ENCODE peak calls at places on chromosomes 6 and 20, in seven cellular contexts. One of them, this sample, is unnamed.

GRCh38 chr6:11785449-11785951 is 6.9 kb upstream of the ADTRP start:
- DNase-seq in stomach: no peak
- DNase-seq in H1: no peak
- DNase-seq in GM12878: peak; percentile 73
- DNase-seq in transverse colon: no peak
- DNase-seq in K562: peak; percentile 37
- DNase-seq in upper lobe of left lung: peak; percentile 37
- DNase-seq in this sample: no peak

GRCh38 chr6:143236151-143236788 is 175.6 kb downstream of the AIG1 start:
- DNase-seq in stomach: no peak
- DNase-seq in H1: no peak
- DNase-seq in GM12878: no peak
- DNase-seq in transverse colon: no peak
- DNase-seq in K562: no peak
- DNase-seq in upper lobe of left lung: no peak
- DNase-seq in this sample: no peak

GRCh38 chr6:113734886-113735481 is 122.2 kb upstream of the MARCKS start:
- DNase-seq in stomach: no peak
- DNase-seq in H1: peak; percentile 14
- DNase-seq in GM12878: no peak
- DNase-seq in transverse colon: no peak
- DNase-seq in K562: no peak
- DNase-seq in upper lobe of left lung: no peak
- DNase-seq in this sample: no peak

GRCh38 chr6:36682328-36683144 is 4.0 kb downstream of the CDKN1A start:
- DNase-seq in stomach: peak; percentile 89
- DNase-seq in H1: no peak
- DNase-seq in GM12878: no peak
- DNase-seq in transverse colon: peak; percentile 85
- DNase-seq in K562: no peak
- DNase-seq in upper lobe of left lung: peak; percentile 81
- DNase-seq in this sample: peak; percentile 86

GRCh38 chr20:24953204-24953565 is 4.1 kb downstream of the CST7 start:
- DNase-seq in stomach: no peak
- DNase-seq in H1: peak; percentile 47
- DNase-seq in GM12878: no peak
- DNase-seq in transverse colon: no peak
- DNase-seq in K562: no peak
- DNase-seq in upper lobe of left lung: no peak
- DNase-seq in this sample: no peak

GRCh38 chr6:43143235-43144124 is 27.6 kb upstream of the SRF start:
- DNase-seq in stomach: peak; percentile 90
- DNase-seq in H1: peak; percentile 96
- DNase-seq in GM12878: no peak
- DNase-seq in transverse colon: peak; percentile 86
- DNase-seq in K562: peak; percentile 95
- DNase-seq in upper lobe of left lung: peak; percentile 84
- DNase-seq in this sample: peak; percentile 91

GRCh38 chr6:42136508-42137191 is 5.8 kb downstream of the C6orf132 start:
- DNase-seq in stomach: peak; percentile 28
- DNase-seq in H1: peak; percentile 92
- DNase-seq in GM12878: peak; percentile 11
- DNase-seq in transverse colon: peak; percentile 40
- DNase-seq in K562: peak; percentile 88
- DNase-seq in upper lobe of left lung: no peak
- DNase-seq in this sample: no peak

GRCh38 chr20:38471245-38471644 is 1.4 kb upstream of the RALGAPB start:
- DNase-seq in stomach: no peak
- DNase-seq in H1: no peak
- DNase-seq in GM12878: no peak
- DNase-seq in transverse colon: no peak
- DNase-seq in K562: no peak
- DNase-seq in upper lobe of left lung: no peak
- DNase-seq in this sample: no peak

GRCh38 chr6:159973951-159974350 is 5.1 kb downstream of the IGF2R start:
- DNase-seq in stomach: no peak
- DNase-seq in H1: no peak
- DNase-seq in GM12878: no peak
- DNase-seq in transverse colon: no peak
- DNase-seq in K562: peak; percentile 69
- DNase-seq in upper lobe of left lung: no peak
- DNase-seq in this sample: no peak

GRCh38 chr20:31701591-31701990 is 21.1 kb downstream of the BCL2L1 start:
- DNase-seq in stomach: no peak
- DNase-seq in H1: no peak
- DNase-seq in GM12878: no peak
- DNase-seq in transverse colon: no peak
- DNase-seq in K562: no peak
- DNase-seq in upper lobe of left lung: no peak
- DNase-seq in this sample: no peak

GRCh38 chr6:29632789-29633531 is at the start of gene GABBR1:
- DNase-seq in stomach: peak; percentile 85
- DNase-seq in H1: peak; percentile 91
- DNase-seq in GM12878: no peak
- DNase-seq in transverse colon: peak; percentile 90
- DNase-seq in K562: peak; percentile 99
- DNase-seq in upper lobe of left lung: peak; percentile 91
- DNase-seq in this sample: peak; percentile 92

GRCh38 chr20:24964518-24964838 is 15.4 kb downstream of the CST7 start:
- DNase-seq in stomach: no peak
- DNase-seq in H1: no peak
- DNase-seq in GM12878: no peak
- DNase-seq in transverse colon: no peak
- DNase-seq in K562: no peak
- DNase-seq in upper lobe of left lung: no peak
- DNase-seq in this sample: no peak

GRCh38 chr6:68740828-68741500 is 105.9 kb downstream of the ADGRB3 start:
- DNase-seq in stomach: no peak
- DNase-seq in H1: no peak
- DNase-seq in GM12878: no peak
- DNase-seq in transverse colon: no peak
- DNase-seq in K562: peak; percentile 68
- DNase-seq in upper lobe of left lung: no peak
- DNase-seq in this sample: no peak

GRCh38 chr20:44576297-44576696 is 6.1 kb upstream of the PKIG start:
- DNase-seq in stomach: no peak
- DNase-seq in H1: no peak
- DNase-seq in GM12878: no peak
- DNase-seq in transverse colon: no peak
- DNase-seq in K562: peak; percentile 18
- DNase-seq in upper lobe of left lung: no peak
- DNase-seq in this sample: no peak

GRCh38 chr6:11514672-11515071 is 22.9 kb upstream of the TMEM170B start:
- DNase-seq in stomach: no peak
- DNase-seq in H1: no peak
- DNase-seq in GM12878: peak; percentile 87
- DNase-seq in transverse colon: no peak
- DNase-seq in K562: no peak
- DNase-seq in upper lobe of left lung: no peak
- DNase-seq in this sample: no peak

GRCh38 chr6:65295812-65296211 is 411.2 kb downstream of the EYS start:
- DNase-seq in stomach: no peak
- DNase-seq in H1: no peak
- DNase-seq in GM12878: no peak
- DNase-seq in transverse colon: no peak
- DNase-seq in K562: no peak
- DNase-seq in upper lobe of left lung: no peak
- DNase-seq in this sample: no peak

GRCh38 chr6:104789770-104790190 is 69.9 kb downstream of the HACE1 start:
- DNase-seq in stomach: no peak
- DNase-seq in H1: no peak
- DNase-seq in GM12878: no peak
- DNase-seq in transverse colon: no peak
- DNase-seq in K562: peak; percentile 17
- DNase-seq in upper lobe of left lung: no peak
- DNase-seq in this sample: no peak

GRCh38 chr6:5073992-5074391 is 11.1 kb upstream of the PPP1R3G start:
- DNase-seq in stomach: no peak
- DNase-seq in H1: no peak
- DNase-seq in GM12878: no peak
- DNase-seq in transverse colon: no peak
- DNase-seq in K562: no peak
- DNase-seq in upper lobe of left lung: no peak
- DNase-seq in this sample: no peak

GRCh38 chr20:10007747-10008146 is 27.0 kb upstream of the ANKEF1 start:
- DNase-seq in stomach: no peak
- DNase-seq in H1: no peak
- DNase-seq in GM12878: no peak
- DNase-seq in transverse colon: no peak
- DNase-seq in K562: no peak
- DNase-seq in upper lobe of left lung: no peak
- DNase-seq in this sample: no peak

GRCh38 chr6:1298768-1299167 is 13.1 kb upstream of the FOXQ1 start:
- DNase-seq in stomach: no peak
- DNase-seq in H1: no peak
- DNase-seq in GM12878: no peak
- DNase-seq in transverse colon: no peak
- DNase-seq in K562: no peak
- DNase-seq in upper lobe of left lung: no peak
- DNase-seq in this sample: no peak

DNA sequence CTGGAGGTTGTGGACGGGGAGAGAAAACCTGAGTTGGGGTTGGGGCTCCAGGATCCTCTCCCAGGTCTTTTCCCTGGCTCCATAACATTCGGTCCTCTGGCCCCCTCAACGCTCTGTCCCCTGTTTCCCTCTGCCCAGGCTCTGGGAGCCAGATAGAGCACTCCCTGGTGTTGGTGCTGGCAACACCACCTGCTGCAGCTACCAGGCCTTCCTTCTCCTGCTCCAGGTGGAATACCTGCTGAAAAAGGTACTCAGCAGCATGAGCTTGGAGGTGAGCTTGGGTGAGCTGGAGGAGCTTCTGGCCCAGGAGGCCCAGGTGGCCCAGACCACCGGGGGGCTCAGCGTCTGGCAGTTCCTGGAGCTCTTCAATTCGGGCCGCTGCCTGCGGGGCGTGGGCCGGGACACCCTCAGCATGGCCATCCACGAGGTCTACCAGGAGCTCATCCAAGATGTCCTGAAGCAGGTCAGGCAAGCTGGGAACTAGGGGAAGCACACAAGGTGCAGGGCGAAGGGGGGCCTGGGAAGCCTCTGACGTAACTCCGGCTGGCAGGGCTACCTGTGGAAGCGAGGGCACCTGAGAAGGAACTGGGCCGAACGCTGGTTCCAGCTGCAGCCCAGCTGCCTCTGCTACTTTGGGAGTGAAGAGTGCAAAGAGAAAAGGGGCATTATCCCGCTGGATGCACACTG is 14.6 kb downstream of the DEF6 start:
- DNase-seq in stomach: no peak
- DNase-seq in H1: no peak
- DNase-seq in GM12878: no peak
- DNase-seq in transverse colon: no peak
- DNase-seq in K562: no peak
- DNase-seq in upper lobe of left lung: no peak
- DNase-seq in this sample: no peak
- H3K4me1 ChIP-seq in stomach: peaks cover 3% of the 10 kb centered on the region
- H3K4me1 ChIP-seq in H1: no peaks in the 10 kb centered on the region
- H3K4me1 ChIP-seq in GM12878: peaks cover 19% of the 10 kb centered on the region
- H3K4me1 ChIP-seq in transverse colon: no peaks in the 10 kb centered on the region
- H3K4me1 ChIP-seq in K562: peaks cover 8% of the 10 kb centered on the region
- H3K4me1 ChIP-seq in upper lobe of left lung: peaks cover 15% of the 10 kb centered on the region
- H3K4me1 ChIP-seq in this sample: peaks cover 13% of the 10 kb centered on the region

DNA sequence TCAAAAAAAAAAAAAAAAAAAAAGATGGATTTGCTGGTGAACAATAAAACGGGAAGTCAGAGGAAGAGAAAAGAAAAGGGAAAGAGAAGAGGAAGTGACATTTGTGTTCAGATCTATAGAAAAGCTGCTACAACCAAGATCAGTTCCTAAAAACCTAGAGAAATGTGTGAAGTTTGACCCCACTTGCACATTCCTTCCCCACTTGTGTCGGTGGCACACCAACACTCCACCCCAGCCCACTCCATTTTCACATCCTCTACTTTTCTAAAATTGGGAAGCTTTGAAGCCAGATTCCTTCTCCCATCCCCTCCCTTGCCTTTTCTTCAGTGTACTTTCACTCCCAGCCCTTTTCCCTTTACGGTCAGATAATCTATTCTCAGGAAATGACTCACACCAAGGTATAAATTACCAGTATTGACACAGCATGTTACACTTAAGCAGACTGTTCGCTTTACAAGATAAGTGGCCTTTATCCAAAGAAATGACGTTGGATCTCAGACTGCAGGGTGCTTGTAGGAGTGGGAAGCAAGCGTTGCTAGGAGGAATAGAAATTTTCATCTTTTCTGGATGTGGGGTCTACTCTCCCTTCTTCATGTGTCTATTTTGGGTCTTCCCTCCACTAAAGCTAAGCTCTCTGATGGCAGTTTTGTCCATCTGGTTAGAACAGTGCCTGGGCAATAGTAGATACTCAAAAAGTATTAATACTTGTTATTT is 92.5 kb upstream of the ADGRF1 start:
- DNase-seq in stomach: no peak
- DNase-seq in H1: no peak
- DNase-seq in GM12878: no peak
- DNase-seq in transverse colon: no peak
- DNase-seq in K562: peak; percentile 80
- DNase-seq in upper lobe of left lung: no peak
- DNase-seq in this sample: no peak
- TF ChIP-seq EP300 in stomach: no peak
- TF ChIP-seq EP300 in H1: no peak
- TF ChIP-seq EP300 in GM12878: no peak
- TF ChIP-seq EP300 in transverse colon: no peak
- TF ChIP-seq EP300 in K562: peak; percentile 97
- TF ChIP-seq EP300 in upper lobe of left lung: peak; percentile 91
- TF ChIP-seq EP300 in this sample: no peak

DNA sequence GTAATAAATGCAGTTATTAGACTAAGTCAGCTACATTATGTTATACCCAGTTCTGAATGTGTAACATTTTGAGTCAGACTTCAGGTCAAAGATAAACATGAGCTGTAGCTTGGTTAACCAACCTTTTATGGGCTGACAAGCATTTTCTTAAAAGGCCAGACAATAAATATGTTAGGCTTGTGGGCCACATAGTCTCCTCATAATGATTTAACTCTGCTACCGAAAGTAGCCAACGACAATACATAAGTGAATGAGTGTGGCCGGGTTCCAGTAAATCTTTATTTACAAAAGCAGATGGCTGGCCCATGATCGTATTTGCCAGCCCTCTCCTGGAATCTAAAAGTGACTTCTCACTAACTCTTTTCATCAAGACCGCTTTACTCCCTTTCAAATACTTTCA is 49.9 kb downstream of the ATG5 start:
- DNase-seq in stomach: no peak
- DNase-seq in H1: no peak
- DNase-seq in GM12878: no peak
- DNase-seq in transverse colon: no peak
- DNase-seq in K562: no peak
- DNase-seq in upper lobe of left lung: no peak
- DNase-seq in this sample: no peak
- TF ChIP-seq POLR2AphosphoS5 in stomach: no peak
- TF ChIP-seq POLR2AphosphoS5 in H1: no peak
- TF ChIP-seq POLR2AphosphoS5 in GM12878: no peak
- TF ChIP-seq POLR2AphosphoS5 in transverse colon: no peak
- TF ChIP-seq POLR2AphosphoS5 in K562: no peak
- TF ChIP-seq POLR2AphosphoS5 in upper lobe of left lung: no peak
- TF ChIP-seq POLR2AphosphoS5 in this sample: no peak

DNA sequence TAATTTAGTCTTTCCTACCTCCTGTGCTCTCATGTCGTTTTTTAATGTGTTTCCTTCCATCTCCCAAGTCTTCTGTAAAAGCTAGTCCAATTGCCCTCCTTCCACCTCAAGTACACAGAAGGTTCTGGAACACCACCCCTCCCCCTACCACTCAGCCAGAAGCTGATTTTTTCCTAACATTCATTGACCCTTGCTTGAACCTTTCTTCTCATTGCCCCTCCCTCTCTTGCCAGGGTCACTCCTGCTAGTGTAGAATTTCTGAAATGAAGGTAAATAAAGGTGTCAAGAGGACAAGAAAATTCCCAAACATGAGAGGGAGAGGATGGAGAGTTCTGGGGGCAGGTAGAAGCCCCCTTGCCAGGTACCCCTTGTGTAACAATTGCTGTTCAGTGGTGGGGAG is 38.6 kb downstream of the PLEKHG1 start:
- DNase-seq in stomach: no peak
- DNase-seq in H1: no peak
- DNase-seq in GM12878: no peak
- DNase-seq in transverse colon: no peak
- DNase-seq in K562: no peak
- DNase-seq in upper lobe of left lung: no peak
- DNase-seq in this sample: no peak
- H3K4me1 ChIP-seq in stomach: peaks cover 25% of the 10 kb centered on the region
- H3K4me1 ChIP-seq in H1: no peaks in the 10 kb centered on the region
- H3K4me1 ChIP-seq in GM12878: peaks cover 34% of the 10 kb centered on the region
- H3K4me1 ChIP-seq in transverse colon: no peaks in the 10 kb centered on the region
- H3K4me1 ChIP-seq in K562: no peaks in the 10 kb centered on the region
- H3K4me1 ChIP-seq in upper lobe of left lung: peaks cover 17% of the 10 kb centered on the region
- H3K4me1 ChIP-seq in this sample: peaks cover 23% of the 10 kb centered on the region